ENCODE peak calls at places on chromosomes 11 and 22, in ten cellular contexts. K, N, Q, J, R, Y, L, D, Z and F are unnamed samples.

GRCh38 chr11:114154271-114155047 is 94.9 kb downstream of the ZBTB16 start:
- DNase-seq in Q (no peak), Y (no peak), K (peak; percentile 98), N (peak; percentile 91), J (no peak), Z (peak; percentile 89), D (no peak), L (no peak), R (no peak), F (no peak)

GRCh38 chr22:33325232-33326004 is 267.2 kb upstream of the SYN3 start:
- DNase-seq in D (no peak), J (no peak), N (no peak), K (no peak), Z (no peak), R (no peak), Q (peak; percentile 86), L (no peak), Y (no peak), F (no peak)

GRCh38 chr22:21659864-21660525 is 5.8 kb upstream of the PPIL2 start:
- DNase-seq in Z (no peak), J (no peak), L (no peak), Y (no peak), N (no peak), Q (no peak), R (no peak), K (no peak), D (no peak), F (no peak)

GRCh38 chr11:67117667-67118058 is 1.4 kb upstream of the KDM2A start:
- DNase-seq in J (peak; percentile 63), Q (peak; percentile 61), D (peak; percentile 78), N (peak; percentile 59), L (peak; percentile 10), K (peak; percentile 24), Y (peak; percentile 51), Z (peak; percentile 68), R (no peak), F (no peak)

GRCh38 chr11:95477981-95478380 is 247.0 kb upstream of the SESN3 start:
- DNase-seq in Q (no peak), K (no peak), J (no peak), R (no peak), Y (no peak), Z (no peak), N (no peak), L (no peak), D (no peak), F (no peak)

GRCh38 chr11:127217941-127218615 is 217.5 kb upstream of the KIRREL3 start:
- DNase-seq in Z (no peak), R (no peak), Y (no peak), N (no peak), L (no peak), K (no peak), Q (no peak), J (no peak), D (no peak), F (no peak)

GRCh38 chr11:61509058-61510029 is 795 bp downstream of the LRRC10B start:
- DNase-seq in Q (peak; percentile 85), K (peak; percentile 71), J (peak; percentile 84), D (peak; percentile 94), Z (peak; percentile 74), R (peak; percentile 69), Y (peak; percentile 68), N (peak; percentile 92), L (peak; percentile 76), F (peak; percentile 18)

GRCh38 chr22:40499187-40499753 is 128.9 kb downstream of the SGSM3 start:
- DNase-seq in D (no peak), Q (peak; percentile 72), K (peak; percentile 96), L (peak; percentile 89), R (peak; percentile 99), N (peak; percentile 95), Y (no peak), J (no peak), Z (no peak), F (peak; percentile 97)

GRCh38 chr11:113274708-113275582 is 39.4 kb upstream of the TTC12 start:
- DNase-seq in K (no peak), R (no peak), Y (no peak), Z (no peak), L (no peak), Q (no peak), N (no peak), J (no peak), D (peak; percentile 72), F (no peak)

GRCh38 chr11:67179892-67180490 is 60.9 kb downstream of the KDM2A start:
- DNase-seq in Q (no peak), D (no peak), J (no peak), R (no peak), N (no peak), Z (no peak), K (no peak), L (peak; percentile 46), Y (no peak), F (no peak)

GRCh38 chr11:131897247-131897646 is 526.8 kb downstream of the NTM start:
- DNase-seq in D (no peak), K (no peak), J (no peak), Y (no peak), Z (no peak), N (peak; percentile 38), R (no peak), Q (no peak), L (no peak), F (no peak)
- H3K4me3 ChIP-seq in D (no peak overlapping the region), K (no peak overlapping the region), J (no peak overlapping the region), Y (no peak overlapping the region), Z (no peak overlapping the region), N (no peak overlapping the region), R (no peak overlapping the region), Q (no peak overlapping the region), L (no peak overlapping the region), F (no peak overlapping the region)

GRCh38 chr22:27270818-27271510 is 530.6 kb downstream of the MN1 start:
- DNase-seq in J (no peak), N (no peak), K (peak; percentile 26), Z (no peak), R (no peak), Q (no peak), L (no peak), Y (no peak), D (peak; percentile 43), F (no peak)
- H3K4me3 ChIP-seq in J (no peak overlapping the region), N (no peak overlapping the region), K (no peak overlapping the region), Z (no peak overlapping the region), R (no peak overlapping the region), Q (no peak overlapping the region), L (no peak overlapping the region), Y (no peak overlapping the region), D (no peak overlapping the region), F (no peak overlapping the region)

GRCh38 chr11:1263036-1263435 is 40.2 kb downstream of the MUC5B start:
- DNase-seq in N (peak; percentile 24), L (no peak), D (no peak), R (no peak), Q (no peak), Y (no peak), Z (no peak), K (no peak), J (peak; percentile 73), F (no peak)

GRCh38 chr11:1262172-1263006 is 39.5 kb downstream of the MUC5B start:
- DNase-seq in D (peak; percentile 96), Q (peak; percentile 93), L (peak; percentile 88), J (peak; percentile 94), R (peak; percentile 89), Z (peak; percentile 97), Y (peak; percentile 95), K (peak; percentile 95), N (peak; percentile 97), F (peak; percentile 84)

GRCh38 chr11:1260023-1260501 is 37.2 kb downstream of the MUC5B start:
- DNase-seq in Z (no peak), L (no peak), R (no peak), K (peak; percentile 18), D (peak; percentile 92), Y (no peak), Q (peak; percentile 39), N (peak; percentile 47), J (peak; percentile 91), F (no peak)

GRCh38 chr11:1260620-1261019 is 37.8 kb downstream of the MUC5B start:
- DNase-seq in Q (no peak), D (no peak), Y (no peak), Z (no peak), R (no peak), K (no peak), L (no peak), J (no peak), N (no peak), F (no peak)

GRCh38 chr11:1261241-1262071 is 38.6 kb downstream of the MUC5B start:
- DNase-seq in K (no peak), J (no peak), Z (no peak), R (no peak), L (no peak), D (no peak), Y (no peak), N (no peak), Q (no peak), F (no peak)
- H3K4me3 ChIP-seq in K (no peak overlapping the region), J (no peak overlapping the region), Z (peak overlapping the region; percentile 45), R (no peak overlapping the region), L (no peak overlapping the region), D (no peak overlapping the region), Y (peak overlapping the region; percentile 78), N (no peak overlapping the region), Q (peak overlapping the region; percentile 64), F (no peak overlapping the region)

GRCh38 chr22:22720724-22721261 is 76.4 kb downstream of the GGTLC2 start:
- DNase-seq in D (no peak), J (no peak), L (no peak), R (no peak), Q (peak; percentile 80), N (peak; percentile 26), K (peak; percentile 15), Y (no peak), Z (no peak), F (no peak)

GRCh38 chr22:22716136-22716535 is 71.7 kb downstream of the GGTLC2 start:
- DNase-seq in Z (no peak), D (no peak), R (no peak), Y (no peak), K (no peak), N (no peak), L (no peak), J (no peak), Q (no peak), F (no peak)

GRCh38 chr22:22717723-22718122 is 73.3 kb downstream of the GGTLC2 start:
- DNase-seq in Y (no peak), D (no peak), K (no peak), N (no peak), L (no peak), J (no peak), Q (no peak), R (no peak), Z (no peak), F (no peak)

GRCh38 chr22:22720201-22720723 is 75.8 kb downstream of the GGTLC2 start:
- DNase-seq in Z (no peak), N (peak; percentile 66), L (peak; percentile 69), R (peak; percentile 34), J (no peak), Y (no peak), Q (peak; percentile 84), K (peak; percentile 57), D (peak; percentile 79), F (peak; percentile 51)

GRCh38 chr22:22721681-22722309 is 77.4 kb downstream of the GGTLC2 start:
- DNase-seq in Z (no peak), J (no peak), Y (no peak), R (peak; percentile 83), K (peak; percentile 75), Q (peak; percentile 52), N (peak; percentile 87), D (no peak), L (no peak), F (peak; percentile 53)
- H3K4me3 ChIP-seq in Z (no peak overlapping the region), J (no peak overlapping the region), Y (no peak overlapping the region), R (no peak overlapping the region), K (no peak overlapping the region), Q (no peak overlapping the region), N (no peak overlapping the region), D (no peak overlapping the region), L (no peak overlapping the region), F (no peak overlapping the region)